ENCODE peak calls at places on chromosomes 13 and 19, in four cellular contexts. One of them, this sample, is unnamed.

GRCh38 chr13:58048670-58049069 is 417.1 kb downstream of the PCDH17 start:
- DNase-seq in cardiac fibroblast: no peak
- DNase-seq in lower leg skin: no peak
- DNase-seq in adrenal gland: no peak
- DNase-seq in this sample: no peak

GRCh38 chr13:22740264-22740663 is 440.5 kb upstream of the SGCG start:
- DNase-seq in cardiac fibroblast: no peak
- DNase-seq in lower leg skin: no peak
- DNase-seq in adrenal gland: peak
- DNase-seq in this sample: peak

GRCh38 chr19:44808463-44809371 is at the start of gene BCAM:
- DNase-seq in cardiac fibroblast: peak
- DNase-seq in lower leg skin: peak
- DNase-seq in adrenal gland: peak
- DNase-seq in this sample: peak

GRCh38 chr13:75636339-75637095 is 387 bp downstream of the LMO7 start:
- DNase-seq in cardiac fibroblast: peak
- DNase-seq in lower leg skin: no peak
- DNase-seq in adrenal gland: peak
- DNase-seq in this sample: peak

GRCh38 chr13:97386832-97387486 is 47.0 kb upstream of the RAP2A start:
- DNase-seq in cardiac fibroblast: no peak
- DNase-seq in lower leg skin: peak
- DNase-seq in adrenal gland: peak
- DNase-seq in this sample: peak

GRCh38 chr13:98206946-98207345 is 29.9 kb upstream of the RNF113B start:
- DNase-seq in cardiac fibroblast: peak
- DNase-seq in lower leg skin: no peak
- DNase-seq in adrenal gland: no peak
- DNase-seq in this sample: no peak

GRCh38 chr13:48950507-48950886 is 25.2 kb upstream of the FNDC3A start:
- DNase-seq in cardiac fibroblast: no peak
- DNase-seq in lower leg skin: no peak
- DNase-seq in adrenal gland: no peak
- DNase-seq in this sample: no peak

GRCh38 chr13:79403113-79403512 is 2.9 kb downstream of the RBM26 start:
- DNase-seq in cardiac fibroblast: no peak
- DNase-seq in lower leg skin: no peak
- DNase-seq in adrenal gland: no peak
- DNase-seq in this sample: no peak

GRCh38 chr19:39124136-39124764 is 1.3 kb upstream of the PAK4 start:
- DNase-seq in cardiac fibroblast: no peak
- DNase-seq in lower leg skin: no peak
- DNase-seq in adrenal gland: no peak
- DNase-seq in this sample: no peak

GRCh38 chr19:39126312-39126561 is 651 bp downstream of the PAK4 start:
- DNase-seq in cardiac fibroblast: no peak
- DNase-seq in lower leg skin: no peak
- DNase-seq in adrenal gland: no peak
- DNase-seq in this sample: no peak

GRCh38 chr19:39126593-39127187 is 1.1 kb downstream of the PAK4 start:
- DNase-seq in cardiac fibroblast: peak
- DNase-seq in lower leg skin: no peak
- DNase-seq in adrenal gland: no peak
- DNase-seq in this sample: no peak

GRCh38 chr19:39125199-39125553 is 410 bp upstream of the PAK4 start:
- DNase-seq in cardiac fibroblast: no peak
- DNase-seq in lower leg skin: no peak
- DNase-seq in adrenal gland: no peak
- DNase-seq in this sample: no peak

GRCh38 chr19:39125554-39126311 is at the start of gene PAK4:
- DNase-seq in cardiac fibroblast: peak
- DNase-seq in lower leg skin: peak
- DNase-seq in adrenal gland: peak
- DNase-seq in this sample: peak
- H3K4me3 ChIP-seq in cardiac fibroblast: peak
- H3K4me3 ChIP-seq in lower leg skin: peak
- H3K4me3 ChIP-seq in adrenal gland: peak
- H3K4me3 ChIP-seq in this sample: peak

GRCh38 chr13:28099396-28100148 is 804 bp downstream of the FLT3 start:
- DNase-seq in cardiac fibroblast: no peak
- DNase-seq in lower leg skin: no peak
- DNase-seq in adrenal gland: no peak
- DNase-seq in this sample: no peak
- H3K4me3 ChIP-seq in cardiac fibroblast: no peak
- H3K4me3 ChIP-seq in lower leg skin: peak
- H3K4me3 ChIP-seq in adrenal gland: no peak
- H3K4me3 ChIP-seq in this sample: no peak

DNA sequence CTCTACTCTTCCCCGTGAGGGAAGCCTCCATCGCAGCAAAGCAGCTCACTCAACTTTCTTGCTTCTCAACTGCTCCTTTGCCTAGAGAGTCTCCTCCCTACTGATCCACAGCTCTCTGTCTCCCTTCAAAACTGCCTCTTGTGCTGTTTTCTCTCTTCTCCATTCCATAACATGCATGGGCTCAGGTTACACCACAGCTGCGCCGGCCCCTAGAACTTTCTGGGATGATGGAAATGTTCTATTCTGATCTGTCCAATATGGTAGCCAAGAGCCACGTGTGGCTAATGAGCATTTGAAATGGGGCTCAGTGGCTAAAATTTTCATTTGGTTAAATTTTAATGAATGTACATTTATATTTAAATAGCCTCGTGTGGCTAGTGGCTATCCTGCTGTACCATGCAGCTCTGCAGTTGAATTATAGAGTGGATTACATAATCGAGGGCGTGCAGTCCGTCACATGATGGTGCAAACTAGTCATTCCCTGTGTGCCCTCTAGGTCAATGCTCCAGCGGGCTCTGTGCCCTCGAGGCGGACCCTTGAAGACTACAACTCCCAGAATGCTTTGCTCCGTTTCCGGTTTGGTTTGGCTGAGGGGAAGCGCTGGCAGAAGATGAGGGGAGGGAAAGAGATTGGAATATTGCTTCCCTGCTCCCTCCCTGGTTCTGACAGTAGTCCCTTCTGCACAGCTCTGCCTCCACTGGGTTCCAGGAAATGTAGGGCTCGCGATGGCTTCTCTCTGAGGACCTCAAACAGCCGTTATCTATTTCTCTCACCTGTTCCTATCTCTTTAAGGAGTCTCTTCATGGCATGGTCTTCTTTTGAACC is 109.8 kb downstream of the CACNA1A start:
- DNase-seq in cardiac fibroblast: peak
- DNase-seq in lower leg skin: no peak
- DNase-seq in adrenal gland: peak
- DNase-seq in this sample: peak
- H3K4me3 ChIP-seq in cardiac fibroblast: no peak
- H3K4me3 ChIP-seq in lower leg skin: no peak
- H3K4me3 ChIP-seq in adrenal gland: no peak
- H3K4me3 ChIP-seq in this sample: no peak

GRCh38 chr19:50334741-50335421 is 5.7 kb upstream of the KCNC3 start:
- DNase-seq in cardiac fibroblast: no peak
- DNase-seq in lower leg skin: no peak
- DNase-seq in adrenal gland: no peak
- DNase-seq in this sample: no peak
- H3K4me3 ChIP-seq in cardiac fibroblast: no peak
- H3K4me3 ChIP-seq in lower leg skin: no peak
- H3K4me3 ChIP-seq in adrenal gland: no peak
- H3K4me3 ChIP-seq in this sample: no peak